ENCODE peak calls at places on chromosomes 11 and 22, in ten cellular contexts. K is CD4-positive, alpha-beta T cell; P is body of pancreas; C is neural progenitor cell; Q is SK-N-SH; L is fibroblast of lung; G is A549; A is lung; W is cardiac muscle cell; U is H1. E is an unnamed sample.

GRCh38 chr11:92329137-92329536 is 104.5 kb downstream of the FAT3 start:
- DNase-seq in K (no peak), P (no peak), C (no peak), Q (no peak), L (no peak), G (no peak), A (no peak), W (no peak), U (no peak), E (no peak)

GRCh38 chr11:17169876-17170275 is 37.9 kb downstream of the PIK3C2A start:
- DNase-seq in K (no peak), P (no peak), C (no peak), Q (no peak), L (no peak), G (no peak), A (no peak), W (no peak), U (no peak), E (no peak)

GRCh38 chr11:112346586-112346985 is 85.9 kb upstream of the PLET1 start:
- DNase-seq in K (no peak), P (no peak), C (no peak), Q (no peak), L (no peak), G (no peak), A (no peak), W (no peak), U (no peak), E (no peak)

GRCh38 chr11:125987066-125987641 is 41.3 kb downstream of the VSIG10L2 start:
- DNase-seq in K (no peak), P (no peak), C (no peak), Q (no peak), L (no peak), G (no peak), A (no peak), W (no peak), U (no peak), E (no peak)

GRCh38 chr11:124285610-124286344 is 28.0 kb downstream of the OR8D1 start:
- DNase-seq in K (no peak), P (no peak), C (no peak), Q (no peak), L (peak; percentile 84), G (no peak), A (no peak), W (peak; percentile 64), U (no peak), E (peak; percentile 75)

GRCh38 chr11:33970984-33971466 is 79.1 kb upstream of the LMO2 start:
- DNase-seq in K (no peak), P (peak; percentile 25), C (peak; percentile 70), Q (peak; percentile 66), L (peak; percentile 62), G (peak; percentile 66), A (peak; percentile 47), W (peak; percentile 77), U (peak; percentile 53), E (peak; percentile 50)

GRCh38 chr22:39489094-39490068 is 12.7 kb upstream of the MIEF1 start:
- DNase-seq in K (no peak), P (no peak), C (no peak), Q (no peak), L (no peak), G (no peak), A (no peak), W (no peak), U (no peak), E (no peak)

GRCh38 chr11:55172734-55173415 is 89.1 kb upstream of the TRIM48 start:
- DNase-seq in K (no peak), P (peak; percentile 2), C (no peak), Q (no peak), L (no peak), G (no peak), A (peak; percentile 25), W (no peak), U (no peak), E (no peak)

GRCh38 chr11:70002433-70002832 is 75.7 kb upstream of the ANO1 start:
- DNase-seq in K (no peak), P (no peak), C (no peak), Q (no peak), L (no peak), G (no peak), A (no peak), W (no peak), U (no peak), E (no peak)

GRCh38 chr11:64096835-64097234 is 61.1 kb downstream of the FLRT1 start:
- DNase-seq in K (no peak), P (no peak), C (no peak), Q (no peak), L (no peak), G (no peak), A (peak; percentile 68), W (no peak), U (no peak), E (no peak)

GRCh38 chr22:37552560-37553163 is 7.6 kb upstream of the CDC42EP1 start:
- DNase-seq in K (no peak), P (no peak), C (peak; percentile 94), Q (peak; percentile 27), L (peak; percentile 61), G (no peak), A (no peak), W (peak; percentile 80), U (peak; percentile 62), E (peak; percentile 55)

GRCh38 chr11:35142481-35143207 is 3.7 kb downstream of the CD44 start:
- DNase-seq in K (no peak), P (peak; percentile 30), C (peak; percentile 33), Q (no peak), L (peak; percentile 44), G (no peak), A (no peak), W (peak; percentile 41), U (no peak), E (peak; percentile 82)

GRCh38 chr11:46235777-46236688 is 41.4 kb upstream of the CREB3L1 start:
- DNase-seq in K (no peak), P (no peak), C (no peak), Q (no peak), L (peak; percentile 43), G (no peak), A (no peak), W (peak; percentile 81), U (peak; percentile 14), E (no peak)
- H3K27ac ChIP-seq in K (no peak overlapping the region), P (no peak overlapping the region), C (no peak overlapping the region), Q (peak overlapping the region; percentile 81), L (no peak overlapping the region), G (peak overlapping the region; percentile 78), A (no peak overlapping the region), W (no peak overlapping the region), U (no peak overlapping the region), E (no peak overlapping the region)

GRCh38 chr11:30017467-30017895 is 651 bp upstream of the KCNA4 start:
- DNase-seq in K (no peak), P (no peak), C (peak; percentile 36), Q (no peak), L (no peak), G (no peak), A (no peak), W (no peak), U (peak; percentile 62), E (no peak)

GRCh38 chr11:30015725-30016449 is 943 bp downstream of the KCNA4 start:
- DNase-seq in K (no peak), P (no peak), C (peak; percentile 43), Q (peak; percentile 16), L (no peak), G (no peak), A (no peak), W (no peak), U (peak; percentile 47), E (no peak)

GRCh38 chr11:30018443-30018842 is 1.6 kb upstream of the KCNA4 start:
- DNase-seq in K (no peak), P (no peak), C (no peak), Q (no peak), L (no peak), G (no peak), A (no peak), W (no peak), U (no peak), E (no peak)

GRCh38 chr11:30019481-30019880 is 2.7 kb upstream of the KCNA4 start:
- DNase-seq in K (no peak), P (no peak), C (no peak), Q (no peak), L (no peak), G (no peak), A (no peak), W (no peak), U (no peak), E (no peak)

DNA sequence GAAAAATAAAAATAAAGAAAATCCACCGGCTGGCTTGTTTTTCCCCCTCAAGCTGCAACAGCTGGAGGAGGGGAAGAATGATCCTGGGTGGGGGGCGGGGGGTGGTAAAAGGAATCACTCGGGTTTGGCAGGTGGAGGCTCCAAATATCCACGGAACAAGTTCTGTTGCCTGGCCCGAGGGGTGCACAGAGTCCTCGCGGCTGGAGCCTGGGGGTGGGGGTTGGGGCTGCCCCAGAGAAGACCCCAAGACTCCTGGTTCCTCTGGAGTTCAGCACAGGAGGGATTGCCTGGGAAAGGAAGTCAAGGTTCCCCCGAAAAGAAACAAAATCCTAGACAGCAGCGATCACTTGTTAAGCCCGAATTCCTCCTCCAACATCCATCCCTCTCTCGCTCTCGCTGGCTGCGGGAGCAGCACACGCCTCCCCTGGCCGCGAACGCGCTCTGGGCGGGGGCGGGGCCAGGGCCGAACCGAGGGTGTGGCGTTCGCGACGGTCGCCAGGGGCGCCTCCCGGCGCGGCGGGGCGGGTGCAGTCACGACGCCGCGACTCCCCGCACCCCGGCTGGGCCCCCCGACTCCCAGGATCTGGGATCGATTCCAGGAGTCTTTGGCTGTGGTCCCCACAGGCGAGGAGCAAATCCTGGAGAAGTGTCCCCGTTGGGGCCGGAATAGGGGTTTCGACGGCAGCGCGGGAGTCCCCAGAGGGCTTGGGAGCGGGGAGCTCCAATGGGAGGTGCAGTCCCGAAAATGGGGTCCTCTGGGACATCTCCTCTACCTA is at the start of gene KCNA4:
- DNase-seq in K (no peak), P (peak; percentile 15), C (peak; percentile 88), Q (peak; percentile 66), L (no peak), G (peak; percentile 2), A (no peak), W (peak; percentile 53), U (peak; percentile 79), E (no peak)
- TF ChIP-seq CTCF in K (no peak), P (no peak), C (peak; percentile 53), Q (peak; percentile 12), L (no peak), G (no peak), A (no peak), W (no peak), U (no peak), E (no peak)

GRCh38 chr11:19672591-19673206 is 39.9 kb upstream of the NAV2 start:
- DNase-seq in K (no peak), P (no peak), C (no peak), Q (no peak), L (no peak), G (no peak), A (no peak), W (no peak), U (no peak), E (no peak)
- H3K27ac ChIP-seq in K (no peak overlapping the region), P (no peak overlapping the region), C (no peak overlapping the region), Q (no peak overlapping the region), L (no peak overlapping the region), G (no peak overlapping the region), A (no peak overlapping the region), W (no peak overlapping the region), U (no peak overlapping the region), E (no peak overlapping the region)

DNA sequence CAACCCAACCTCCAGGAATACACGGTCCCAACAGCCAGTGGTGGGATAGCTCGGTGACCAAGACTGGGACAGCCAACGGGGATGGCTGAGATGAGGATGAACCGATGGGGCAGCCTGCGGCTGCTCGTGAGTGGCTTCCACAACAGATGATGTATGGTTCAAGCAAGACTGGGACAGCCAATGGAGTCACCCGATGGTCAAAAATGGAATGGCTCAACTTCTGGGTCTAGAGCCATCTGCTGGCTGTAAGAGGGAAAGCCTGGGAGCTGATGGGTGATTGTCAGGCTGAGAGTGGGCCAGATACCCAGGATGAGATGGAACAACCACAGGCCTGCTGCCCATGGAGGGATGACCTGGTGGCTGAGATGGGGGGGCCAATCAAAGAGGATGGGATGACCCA is 35.5 kb downstream of the SYT7 start:
- DNase-seq in K (no peak), P (no peak), C (no peak), Q (peak; percentile 76), L (no peak), G (peak; percentile 42), A (no peak), W (no peak), U (no peak), E (no peak)
- TF ChIP-seq CTCF in K (no peak), P (no peak), C (peak; percentile 49), Q (peak; percentile 49), L (peak; percentile 38), G (peak; percentile 29), A (no peak), W (peak; percentile 42), U (peak; percentile 95), E (peak; percentile 35)

E was measured in IMR-90.